ENCODE peak calls at places on chromosomes 2 and 18, in six cellular contexts. T is GM23338, P is suprapubic skin, I is upper lobe of left lung, F is SK-N-SH, M is HL-60. U is an unnamed sample.

GRCh38 chr2:151878655-151879563 is 50.7 kb upstream of the ARL5A start:
- DNase-seq in T (no peak), I (no peak), P (no peak), M (peak), F (no peak), U (no peak)

GRCh38 chr2:230227216-230227615 is 1.7 kb downstream of the SP140 start:
- DNase-seq in P (no peak), F (no peak), I (no peak), M (no peak), T (no peak), U (no peak)

GRCh38 chr18:21979171-21979560 is 190.2 kb upstream of the GATA6 start:
- DNase-seq in M (no peak), F (no peak), I (no peak), P (no peak), T (no peak), U (no peak)

GRCh38 chr2:26412091-26412673 is 10.5 kb downstream of the DRC1 start:
- DNase-seq in I (no peak), F (no peak), M (peak), P (no peak), T (no peak), U (no peak)

GRCh38 chr18:48540329-48541025 is 1.6 kb downstream of the CTIF start:
- DNase-seq in P (peak), M (peak), F (peak), T (peak), I (peak), U (peak)

GRCh38 chr18:13300029-13300428 is 81.5 kb downstream of the LDLRAD4 start:
- DNase-seq in P (no peak), F (peak), I (no peak), M (no peak), T (no peak), U (no peak)

GRCh38 chr18:45325791-45326190 is 289.5 kb upstream of the SLC14A2 start:
- DNase-seq in P (no peak), M (no peak), I (no peak), F (no peak), T (no peak), U (no peak)

GRCh38 chr2:233974530-233975071 is 57.4 kb downstream of the TRPM8 start:
- DNase-seq in I (no peak), F (peak), M (no peak), T (no peak), P (no peak), U (peak)

GRCh38 chr2:125885340-125885739 is 770.6 kb upstream of the GYPC start:
- DNase-seq in T (no peak), M (no peak), I (no peak), F (no peak), P (no peak), U (no peak)

GRCh38 chr2:223995569-223995968 is 38.3 kb downstream of the MRPL44 start:
- DNase-seq in M (peak), T (no peak), I (no peak), P (no peak), F (no peak), U (no peak)

GRCh38 chr2:58448065-58448507 is 207.0 kb upstream of the FANCL start:
- DNase-seq in M (peak), I (no peak), F (peak), T (peak), P (no peak), U (no peak)

GRCh38 chr18:33184178-33184577 is 256.3 kb downstream of the CCDC178 start:
- DNase-seq in F (no peak), M (no peak), P (no peak), I (no peak), T (no peak), U (no peak)

GRCh38 chr2:20067992-20068727 is 16.7 kb upstream of the LAPTM4A start:
- DNase-seq in T (no peak), F (no peak), I (no peak), P (no peak), M (no peak), U (no peak)

GRCh38 chr2:215664847-215665525 is 229.1 kb upstream of the FN1 start:
- DNase-seq in F (no peak), M (peak), I (no peak), T (no peak), P (no peak), U (no peak)

GRCh38 chr2:49123600-49123999 is 30.7 kb downstream of the FSHR start:
- DNase-seq in P (no peak), F (no peak), T (no peak), M (no peak), I (no peak), U (no peak)

GRCh38 chr2:220845766-220846273 is 726.3 kb downstream of the EPHA4 start:
- DNase-seq in I (no peak), P (no peak), T (no peak), M (no peak), F (no peak), U (no peak)

GRCh38 chr2:119453972-119454593 is 22.4 kb downstream of the TMEM37 start:
- DNase-seq in F (no peak), I (no peak), P (peak), T (no peak), M (no peak), U (no peak)

GRCh38 chr2:2229898-2230817 is 100.9 kb downstream of the MYT1L start:
- DNase-seq in P (no peak), F (peak), M (no peak), T (no peak), I (peak), U (no peak)

GRCh38 chr2:98487806-98488189 is 43.1 kb downstream of the INPP4A start:
- DNase-seq in F (no peak), T (peak), P (peak), M (peak), I (no peak), U (no peak)

GRCh38 chr2:179336782-179337534 is 72.3 kb upstream of the SESTD1 start:
- DNase-seq in M (no peak), T (no peak), F (no peak), P (peak), I (no peak), U (no peak)

GRCh38 chr2:164903944-164904343 is 51.4 kb downstream of the SLC38A11 start:
- DNase-seq in T (no peak), P (no peak), F (no peak), M (no peak), I (no peak), U (no peak)

GRCh38 chr2:133988316-133988891 is 265.5 kb upstream of the MGAT5 start:
- DNase-seq in I (peak), M (no peak), T (no peak), F (no peak), P (no peak), U (no peak)

GRCh38 chr2:160432633-160433032 is 61.0 kb downstream of the RBMS1 start:
- DNase-seq in M (no peak), I (no peak), T (peak), F (no peak), P (no peak), U (no peak)

GRCh38 chr2:161681043-161681442 is 56.8 kb downstream of the SLC4A10 start:
- DNase-seq in T (no peak), F (no peak), I (no peak), P (no peak), M (no peak), U (no peak)

GRCh38 chr18:73153271-73153670 is 285.5 kb upstream of the NETO1 start:
- DNase-seq in M (no peak), P (no peak), I (no peak), T (no peak), F (no peak), U (no peak)

GRCh38 chr2:239578381-239578780 is 177.6 kb upstream of the HDAC4 start:
- DNase-seq in T (no peak), I (peak), P (no peak), F (no peak), M (no peak), U (no peak)

GRCh38 chr2:153519260-153519875 is 40.8 kb upstream of the RPRM start:
- DNase-seq in P (no peak), F (peak), T (peak), M (no peak), I (no peak), U (no peak)

GRCh38 chr2:2871480-2872308 is 505.9 kb downstream of the EIPR1 start:
- DNase-seq in M (no peak), P (no peak), T (no peak), I (peak), F (no peak), U (peak)

GRCh38 chr18:12032786-12033642 is 51.7 kb downstream of the IMPA2 start:
- DNase-seq in T (no peak), F (no peak), M (no peak), I (no peak), P (peak), U (no peak)

GRCh38 chr2:136117391-136117841 is 533 bp downstream of the CXCR4 start:
- DNase-seq in T (peak), F (peak), I (peak), M (no peak), P (no peak), U (no peak)

GRCh38 chr2:188353282-188353681 is 61.6 kb downstream of the GULP1 start:
- DNase-seq in I (no peak), F (no peak), T (no peak), P (no peak), M (no peak), U (no peak)

GRCh38 chr18:46028536-46028891 is 43.5 kb downstream of the PSTPIP2 start:
- DNase-seq in I (no peak), T (no peak), F (no peak), P (no peak), M (no peak), U (no peak)

GRCh38 chr18:35680139-35680551 is 98.6 kb downstream of the GALNT1 start:
- DNase-seq in M (no peak), P (no peak), I (no peak), T (no peak), F (no peak), U (no peak)

GRCh38 chr2:38277245-38278119 is 99.6 kb downstream of the ATL2 start:
- DNase-seq in M (no peak), T (peak), P (no peak), I (no peak), F (no peak), U (no peak)

GRCh38 chr2:1738646-1739302 is 5.5 kb downstream of the PXDN start:
- DNase-seq in P (no peak), I (no peak), T (no peak), M (no peak), F (no peak), U (no peak)

GRCh38 chr18:42114310-42114943 is 159.4 kb downstream of the PIK3C3 start:
- DNase-seq in I (no peak), T (peak), P (no peak), F (peak), M (peak), U (peak)
- H3K4me3 ChIP-seq in I (no peak), T (no peak), P (no peak), F (peak), M (no peak), U (no peak)

GRCh38 chr18:47410139-47410538 is 158.7 kb upstream of the SKOR2 start:
- DNase-seq in M (no peak), I (no peak), T (no peak), F (no peak), P (no peak), U (no peak)

GRCh38 chr18:47415888-47416287 is 164.4 kb upstream of the SKOR2 start:
- DNase-seq in P (no peak), M (no peak), I (no peak), T (no peak), F (no peak), U (no peak)

GRCh38 chr18:47409519-47409918 is 158.1 kb upstream of the SKOR2 start:
- DNase-seq in F (no peak), T (no peak), M (no peak), I (no peak), P (no peak), U (no peak)

GRCh38 chr18:47411159-47411558 is 159.7 kb upstream of the SKOR2 start:
- DNase-seq in M (no peak), F (no peak), P (no peak), I (no peak), T (no peak), U (no peak)

GRCh38 chr18:47413327-47413726 is 161.9 kb upstream of the SKOR2 start:
- DNase-seq in P (no peak), T (no peak), I (no peak), M (no peak), F (no peak), U (no peak)
- TF ChIP-seq POLR2AphosphoS5 in P (no peak), T (no peak), I (no peak), M (no peak), F (no peak), U (no peak)

GRCh38 chr2:171154348-171154747 is 6.3 kb downstream of the TLK1 start:
- DNase-seq in I (no peak), P (no peak), F (no peak), M (no peak), T (no peak), U (no peak)
- H3K4me3 ChIP-seq in I (no peak), P (no peak), F (no peak), M (no peak), T (no peak), U (no peak)

GRCh38 chr2:127641133-127641532 is 4.8 kb upstream of the GPR17 start:
- DNase-seq in T (no peak), F (no peak), I (peak), P (no peak), M (no peak), U (no peak)

GRCh38 chr2:127642706-127643697 is 3.0 kb upstream of the GPR17 start:
- DNase-seq in T (no peak), M (no peak), I (peak), F (no peak), P (no peak), U (no peak)

GRCh38 chr2:127643698-127644660 is 2.0 kb upstream of the GPR17 start:
- DNase-seq in I (peak), P (no peak), T (no peak), F (no peak), M (no peak), U (no peak)

GRCh38 chr2:127640082-127641072 is 5.6 kb upstream of the GPR17 start:
- DNase-seq in M (no peak), T (peak), P (no peak), F (peak), I (peak), U (no peak)

GRCh38 chr2:127641846-127642510 is 4.0 kb upstream of the GPR17 start:
- DNase-seq in P (no peak), I (peak), F (no peak), T (no peak), M (no peak), U (no peak)
- TF ChIP-seq POLR2AphosphoS5 in P (no peak), I (no peak), F (no peak), T (no peak), M (no peak), U (no peak)

DNA sequence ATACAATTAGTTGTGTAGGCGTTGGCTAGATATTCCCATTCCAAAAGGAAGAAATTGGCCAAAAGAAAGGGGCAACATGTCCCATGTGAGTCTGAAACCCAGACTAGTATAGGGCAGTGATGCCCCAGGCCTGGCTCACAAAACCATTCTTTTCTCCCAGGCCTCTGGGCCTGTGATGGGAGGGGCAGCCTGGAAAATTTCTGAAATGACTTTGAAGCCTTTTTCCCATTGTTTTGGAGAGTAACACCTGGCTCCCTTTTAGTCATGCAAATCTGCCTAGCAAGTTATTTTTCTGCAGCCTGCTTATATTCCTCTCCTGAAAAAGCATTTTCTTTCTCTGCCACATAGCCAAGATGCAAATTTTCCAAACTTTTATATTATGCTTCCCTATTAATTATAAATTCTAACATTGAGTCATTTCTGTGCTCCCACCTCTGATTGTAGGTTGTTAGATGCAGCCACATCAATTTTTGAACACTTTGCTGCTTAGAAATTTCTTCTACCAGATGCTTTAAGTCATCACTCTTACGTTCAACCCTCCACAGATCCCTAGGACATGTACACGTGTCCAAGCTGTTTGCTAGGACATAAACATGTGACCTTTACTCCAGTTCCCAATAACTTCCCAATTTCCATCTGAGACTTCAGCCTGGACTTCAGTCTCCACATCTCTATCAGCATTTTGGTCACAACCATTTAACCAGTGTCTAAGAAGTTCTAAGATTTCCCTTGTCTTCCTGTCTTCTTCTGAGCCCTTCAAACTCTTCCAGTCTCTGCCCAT is 76.1 kb upstream of the MC4R start:
- DNase-seq in T (peak), F (no peak), P (no peak), M (no peak), I (no peak), U (no peak)
- H3K4me3 ChIP-seq in T (no peak), F (no peak), P (no peak), M (no peak), I (no peak), U (no peak)